ENCODE peak calls at places on chromosomes 12 and 14, in nine cellular contexts. J, H, T, Y, W, Q, K, V and B are unnamed samples.

GRCh38 chr14:77133718-77134338 is 7.8 kb downstream of the ZDHHC22 start:
- DNase-seq in J (peak), H (peak), T (no peak), Y (peak), W (peak), Q (peak), K (peak), V (no peak), B (peak)

GRCh38 chr12:120854804-120855203 is 49.4 kb downstream of the SPPL3 start:
- DNase-seq in J (no peak), H (no peak), T (no peak), Y (no peak), W (no peak), Q (no peak), K (no peak), V (no peak), B (no peak)

GRCh38 chr14:53390008-53390407 is 236.9 kb upstream of the DDHD1 start:
- DNase-seq in J (no peak), H (no peak), T (no peak), Y (no peak), W (no peak), Q (no peak), K (no peak), V (no peak), B (no peak)

GRCh38 chr14:23457587-23458445 is 11.7 kb upstream of the NGDN start:
- DNase-seq in J (no peak), H (no peak), T (no peak), Y (no peak), W (no peak), Q (no peak), K (no peak), V (no peak), B (no peak)

GRCh38 chr14:53190938-53191337 is 37.8 kb upstream of the DDHD1 start:
- DNase-seq in J (no peak), H (peak), T (no peak), Y (peak), W (no peak), Q (peak), K (peak), V (no peak), B (peak)

GRCh38 chr12:66345212-66345611 is 42.9 kb downstream of the HELB start:
- DNase-seq in J (no peak), H (no peak), T (no peak), Y (no peak), W (no peak), Q (no peak), K (no peak), V (no peak), B (no peak)

GRCh38 chr12:110312581-110313360 is 31.7 kb downstream of the ATP2A2 start:
- DNase-seq in J (no peak), H (peak), T (no peak), Y (peak), W (no peak), Q (no peak), K (peak), V (no peak), B (no peak)

GRCh38 chr14:97029800-97030199 is 232.6 kb downstream of the VRK1 start:
- DNase-seq in J (peak), H (no peak), T (no peak), Y (no peak), W (no peak), Q (no peak), K (no peak), V (no peak), B (no peak)

GRCh38 chr12:67515679-67516363 is 132.7 kb upstream of the DYRK2 start:
- DNase-seq in J (no peak), H (peak), T (no peak), Y (no peak), W (peak), Q (no peak), K (peak), V (no peak), B (peak)

GRCh38 chr12:117367006-117367638 is 5.7 kb upstream of the NOS1 start:
- DNase-seq in J (peak), H (peak), T (peak), Y (peak), W (peak), Q (peak), K (peak), V (peak), B (peak)

GRCh38 chr12:54145844-54146243 is 42.9 kb downstream of the SMUG1 start:
- DNase-seq in J (no peak), H (no peak), T (no peak), Y (no peak), W (no peak), Q (no peak), K (no peak), V (no peak), B (no peak)

GRCh38 chr14:55123101-55123500 is 6.0 kb upstream of the LGALS3 start:
- DNase-seq in J (no peak), H (peak), T (no peak), Y (peak), W (no peak), Q (peak), K (peak), V (no peak), B (peak)

GRCh38 chr12:105423921-105424320 is 93.4 kb downstream of the C12orf75 start:
- DNase-seq in J (peak), H (no peak), T (no peak), Y (no peak), W (no peak), Q (no peak), K (no peak), V (no peak), B (no peak)

GRCh38 chr14:106879241-106879640 is 1352.9 kb downstream of the TMEM121 start:
- DNase-seq in J (peak), H (no peak), T (no peak), Y (peak), W (no peak), Q (no peak), K (no peak), V (no peak), B (no peak)

GRCh38 chr12:4505381-4505986 is 33.2 kb upstream of the RAD51AP1 start:
- DNase-seq in J (no peak), H (peak), T (no peak), Y (peak), W (no peak), Q (peak), K (peak), V (no peak), B (no peak)

GRCh38 chr12:77830502-77830901 is at the start of gene NAV3:
- DNase-seq in J (no peak), H (peak), T (no peak), Y (peak), W (no peak), Q (peak), K (peak), V (no peak), B (no peak)

GRCh38 chr12:117045998-117046374 is 53.2 kb downstream of the TESC start:
- DNase-seq in J (peak), H (no peak), T (no peak), Y (no peak), W (no peak), Q (no peak), K (no peak), V (no peak), B (no peak)

GRCh38 chr14:28656704-28657255 is 109.8 kb upstream of the FOXG1 start:
- DNase-seq in J (no peak), H (peak), T (no peak), Y (no peak), W (no peak), Q (no peak), K (no peak), V (no peak), B (no peak)

GRCh38 chr12:89333564-89334252 is 18.6 kb downstream of the DUSP6 start:
- DNase-seq in J (no peak), H (no peak), T (no peak), Y (no peak), W (no peak), Q (no peak), K (no peak), V (no peak), B (no peak)

GRCh38 chr14:89861630-89862029 is 92.9 kb downstream of the EFCAB11 start:
- DNase-seq in J (no peak), H (no peak), T (no peak), Y (no peak), W (no peak), Q (no peak), K (no peak), V (no peak), B (no peak)

GRCh38 chr14:99755068-99755405 is 38.2 kb upstream of the EML1 start:
- DNase-seq in J (no peak), H (no peak), T (no peak), Y (no peak), W (no peak), Q (no peak), K (no peak), V (no peak), B (no peak)

GRCh38 chr12:42686514-42687172 is 97.1 kb upstream of the PRICKLE1 start:
- DNase-seq in J (no peak), H (peak), T (no peak), Y (peak), W (no peak), Q (no peak), K (peak), V (no peak), B (no peak)

GRCh38 chr12:14257734-14258467 is 107.6 kb upstream of the ATF7IP start:
- DNase-seq in J (peak), H (peak), T (peak), Y (peak), W (peak), Q (peak), K (peak), V (peak), B (peak)

GRCh38 chr12:26740991-26741390 is 92.0 kb downstream of the ITPR2 start:
- DNase-seq in J (no peak), H (no peak), T (no peak), Y (peak), W (no peak), Q (no peak), K (no peak), V (no peak), B (no peak)

GRCh38 chr12:124024263-124024678 is 51.3 kb downstream of the ZNF664 start:
- DNase-seq in J (no peak), H (peak), T (no peak), Y (no peak), W (no peak), Q (no peak), K (no peak), V (no peak), B (no peak)

GRCh38 chr14:71739273-71739990 is 192.8 kb upstream of the RGS6 start:
- DNase-seq in J (peak), H (peak), T (no peak), Y (peak), W (no peak), Q (no peak), K (peak), V (no peak), B (peak)

GRCh38 chr12:8553088-8553627 is 12.5 kb upstream of the CLEC4E start:
- DNase-seq in J (peak), H (no peak), T (no peak), Y (no peak), W (no peak), Q (no peak), K (no peak), V (no peak), B (no peak)

GRCh38 chr14:96205994-96206392 is 1.4 kb downstream of the BDKRB2 start:
- DNase-seq in J (no peak), H (no peak), T (no peak), Y (no peak), W (no peak), Q (no peak), K (no peak), V (no peak), B (no peak)

GRCh38 chr14:30419037-30419436 is 139.9 kb upstream of the G2E3 start:
- DNase-seq in J (no peak), H (no peak), T (no peak), Y (no peak), W (no peak), Q (no peak), K (no peak), V (no peak), B (no peak)

GRCh38 chr12:4852911-4853310 is 56.8 kb upstream of the KCNA1 start:
- DNase-seq in J (no peak), H (no peak), T (no peak), Y (no peak), W (no peak), Q (no peak), K (no peak), V (no peak), B (no peak)

GRCh38 chr12:89211456-89211855 is 140.8 kb downstream of the DUSP6 start:
- DNase-seq in J (no peak), H (peak), T (no peak), Y (peak), W (no peak), Q (peak), K (peak), V (no peak), B (no peak)

GRCh38 chr14:65170768-65171251 is 68.5 kb upstream of the MAX start:
- DNase-seq in J (peak), H (peak), T (peak), Y (peak), W (peak), Q (no peak), K (peak), V (peak), B (peak)
- H3K4me3 ChIP-seq in J (no peak), H (no peak), T (peak), Y (peak), W (peak), Q (peak), K (peak), V (peak), B (no peak)

DNA sequence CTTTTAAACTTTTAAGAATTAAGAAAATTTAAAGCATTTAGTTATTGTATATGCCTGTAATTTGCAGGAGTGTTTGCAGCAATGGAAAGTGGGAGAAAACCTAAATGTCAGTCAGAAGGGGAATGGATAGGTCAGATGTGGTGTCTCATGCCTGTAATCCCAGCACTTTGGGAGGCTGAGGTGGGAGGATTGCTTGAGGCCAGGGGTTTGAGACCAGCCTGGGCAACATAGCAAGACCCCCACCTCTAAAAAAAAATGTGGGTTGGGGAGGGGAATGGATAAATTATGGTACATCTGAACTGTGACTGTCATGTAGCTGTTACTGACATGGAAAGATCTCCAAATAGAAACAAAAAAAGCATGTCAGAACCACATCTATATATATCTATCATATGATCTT is 2.1 kb downstream of the MRPL42 start:
- DNase-seq in J (no peak), H (no peak), T (no peak), Y (no peak), W (no peak), Q (no peak), K (no peak), V (no peak), B (no peak)
- H3K4me3 ChIP-seq in J (no peak), H (no peak), T (no peak), Y (no peak), W (peak), Q (no peak), K (no peak), V (no peak), B (no peak)

GRCh38 chr14:34060747-34061050 is 109.8 kb upstream of the EGLN3 start:
- DNase-seq in J (no peak), H (no peak), T (no peak), Y (no peak), W (no peak), Q (no peak), K (no peak), V (no peak), B (no peak)

GRCh38 chr14:34059037-34059924 is 108.4 kb upstream of the EGLN3 start:
- DNase-seq in J (no peak), H (no peak), T (no peak), Y (no peak), W (no peak), Q (no peak), K (no peak), V (no peak), B (no peak)

GRCh38 chr14:34062353-34062973 is 111.6 kb upstream of the EGLN3 start:
- DNase-seq in J (no peak), H (no peak), T (no peak), Y (no peak), W (no peak), Q (no peak), K (no peak), V (no peak), B (no peak)

GRCh38 chr14:34058510-34058909 is 107.6 kb upstream of the EGLN3 start:
- DNase-seq in J (no peak), H (no peak), T (no peak), Y (no peak), W (no peak), Q (no peak), K (no peak), V (no peak), B (no peak)

DNA sequence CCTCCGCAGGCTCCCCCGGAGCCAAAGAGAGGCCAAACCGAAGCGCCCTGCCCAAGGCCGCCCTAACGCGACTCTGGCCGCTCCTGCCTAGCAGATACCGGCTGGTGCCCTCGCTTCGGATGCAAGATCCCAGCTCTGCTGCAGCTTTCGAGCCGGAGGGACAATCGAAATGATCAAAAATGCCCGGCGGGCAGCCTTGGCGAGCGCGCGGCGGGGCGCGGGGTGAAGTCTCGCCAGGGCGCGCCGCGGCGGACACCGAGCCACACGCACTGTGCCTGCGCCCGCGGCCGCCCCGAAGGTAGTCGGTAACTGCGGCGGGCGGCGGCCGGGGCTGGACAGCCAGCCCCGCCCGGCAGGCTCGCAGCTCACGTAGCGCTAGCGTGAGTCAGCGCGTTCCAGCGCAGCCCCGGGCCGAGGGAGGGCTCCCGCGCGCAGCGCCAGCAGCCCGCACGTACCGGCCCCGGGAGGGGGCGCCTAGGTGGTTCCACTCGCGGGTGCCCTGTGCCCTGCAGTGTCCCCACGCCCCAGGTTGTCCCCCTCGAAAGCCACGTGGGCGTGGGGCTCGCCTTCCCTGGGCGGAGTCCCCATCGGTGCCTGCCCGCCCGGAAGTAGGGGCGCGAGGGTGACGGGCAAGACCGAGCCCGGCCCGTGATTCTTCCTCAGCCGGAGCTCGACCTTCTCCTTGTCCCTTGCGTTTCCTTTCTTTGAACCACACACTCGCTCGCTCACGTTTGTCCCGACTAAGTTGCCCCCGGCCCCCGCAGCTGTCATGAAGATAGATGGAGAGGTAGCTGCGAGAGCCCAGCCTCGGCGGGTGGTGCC is 109.3 kb upstream of the EGLN3 start:
- DNase-seq in J (no peak), H (peak), T (no peak), Y (peak), W (no peak), Q (no peak), K (peak), V (peak), B (peak)
- H3K4me3 ChIP-seq in J (no peak), H (peak), T (peak), Y (peak), W (peak), Q (peak), K (peak), V (peak), B (peak)

GRCh38 chr14:64682173-64682710 is 22.0 kb upstream of the PLEKHG3 start:
- DNase-seq in J (no peak), H (peak), T (peak), Y (peak), W (no peak), Q (no peak), K (peak), V (peak), B (no peak)
- H3K4me3 ChIP-seq in J (no peak), H (no peak), T (no peak), Y (no peak), W (no peak), Q (no peak), K (no peak), V (peak), B (no peak)

GRCh38 chr12:83015390-83016225 is 328.9 kb downstream of the TMTC2 start:
- DNase-seq in J (no peak), H (peak), T (peak), Y (no peak), W (peak), Q (no peak), K (peak), V (no peak), B (peak)
- H3K4me3 ChIP-seq in J (no peak), H (peak), T (peak), Y (peak), W (peak), Q (peak), K (peak), V (peak), B (no peak)

DNA sequence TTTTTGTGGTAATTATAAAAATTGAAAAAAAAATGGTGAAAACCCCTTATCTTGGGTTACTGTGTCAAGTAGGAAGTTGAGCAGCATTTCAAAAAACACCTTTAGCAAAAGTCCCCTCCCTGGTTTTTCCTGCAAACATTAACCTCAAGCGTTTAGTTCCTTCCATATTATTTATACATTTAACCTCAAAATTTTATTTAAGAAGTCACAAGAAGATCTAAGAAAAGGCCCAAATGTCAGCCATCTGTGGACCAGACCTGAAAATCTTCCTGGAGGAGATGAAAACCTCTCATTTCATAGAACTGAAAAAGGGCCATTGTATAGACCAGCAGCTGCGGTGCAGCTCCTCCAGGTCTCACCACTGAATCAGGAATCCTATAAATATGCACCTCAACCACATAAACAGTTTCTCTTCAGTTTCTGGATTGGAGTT is 40.4 kb upstream of the BTG1 start:
- DNase-seq in J (no peak), H (no peak), T (no peak), Y (no peak), W (no peak), Q (no peak), K (no peak), V (no peak), B (no peak)
- H3K4me3 ChIP-seq in J (no peak), H (no peak), T (no peak), Y (no peak), W (no peak), Q (no peak), K (no peak), V (no peak), B (no peak)